ENCODE peak calls at places on chromosomes 11 and 22, in nine cellular contexts. E is bronchial epithelial cell; X is IMR-90; J is left ventricle myocardium inferior; O is CD8-positive, alpha-beta T cell; G is ovary; U is Peyer's patch; I is tibial nerve; T is transverse colon. K is an unnamed sample. For H3K36me3, the result is how much of the 10 kb centered on the place peaks cover.

GRCh38 chr11:88384004-88384677 is 46.6 kb upstream of the CTSC start:
- DNase-seq in E (peak), X (peak), J (no peak), O (no peak), G (no peak), U (no peak), I (no peak), T (no peak), K (no peak)

GRCh38 chr11:93031386-93031785 is 61.9 kb downstream of the MTNR1B start:
- DNase-seq in E (peak), X (peak), J (no peak), O (no peak), G (no peak), U (no peak), I (no peak), T (no peak), K (no peak)

GRCh38 chr22:29985912-29986311 is 94.4 kb upstream of the HORMAD2 start:
- DNase-seq in E (no peak), X (no peak), J (no peak), O (no peak), G (no peak), U (no peak), I (no peak), T (no peak), K (no peak)

GRCh38 chr11:134479206-134479955 is 67.3 kb upstream of the B3GAT1 start:
- DNase-seq in E (no peak), X (no peak), J (no peak), O (no peak), G (no peak), U (no peak), I (no peak), T (no peak), K (no peak)

GRCh38 chr11:43579171-43579918 is 101.2 kb upstream of the HSD17B12 start:
- DNase-seq in E (peak), X (peak), J (no peak), O (peak), G (no peak), U (no peak), I (no peak), T (no peak), K (no peak)

GRCh38 chr11:33157103-33158027 is 3.9 kb downstream of the CSTF3 start:
- DNase-seq in E (no peak), X (no peak), J (no peak), O (no peak), G (no peak), U (no peak), I (no peak), T (no peak), K (no peak)

GRCh38 chr11:29161216-29161615 is 855.6 kb downstream of the KCNA4 start:
- DNase-seq in E (peak), X (peak), J (no peak), O (no peak), G (no peak), U (no peak), I (no peak), T (no peak), K (no peak)

GRCh38 chr11:57308426-57309060 is 16.2 kb downstream of the TNKS1BP1 start:
- DNase-seq in E (no peak), X (no peak), J (no peak), O (no peak), G (no peak), U (no peak), I (no peak), T (no peak), K (no peak)

GRCh38 chr11:12137938-12138731 is 27.7 kb downstream of the MICAL2 start:
- DNase-seq in E (peak), X (peak), J (no peak), O (no peak), G (no peak), U (no peak), I (no peak), T (peak), K (peak)

GRCh38 chr22:36910461-36910860 is 3.0 kb upstream of the CSF2RB start:
- DNase-seq in E (no peak), X (no peak), J (no peak), O (no peak), G (no peak), U (no peak), I (no peak), T (no peak), K (no peak)

GRCh38 chr11:65625628-65626342 is 10.2 kb downstream of the PCNX3 start:
- DNase-seq in E (no peak), X (no peak), J (peak), O (peak), G (peak), U (peak), I (no peak), T (peak), K (no peak)

GRCh38 chr11:23688835-23689234 is 808.0 kb upstream of the LUZP2 start:
- DNase-seq in E (peak), X (peak), J (no peak), O (no peak), G (no peak), U (no peak), I (no peak), T (no peak), K (no peak)

GRCh38 chr22:27242111-27242436 is 559.5 kb downstream of the MN1 start:
- DNase-seq in E (no peak), X (no peak), J (no peak), O (no peak), G (peak), U (no peak), I (no peak), T (no peak), K (no peak)

GRCh38 chr11:58577441-58578135 is 1.3 kb upstream of the ZFP91 start:
- DNase-seq in E (peak), X (peak), J (peak), O (peak), G (no peak), U (peak), I (peak), T (peak), K (no peak)

GRCh38 chr11:75725552-75726320 is 8.1 kb downstream of the MOGAT2 start:
- DNase-seq in E (no peak), X (no peak), J (no peak), O (no peak), G (no peak), U (no peak), I (no peak), T (no peak), K (no peak)

GRCh38 chr22:21068681-21069276 is 23.0 kb downstream of the LRRC74B start:
- DNase-seq in E (no peak), X (no peak), J (no peak), O (no peak), G (no peak), U (no peak), I (no peak), T (no peak), K (no peak)

GRCh38 chr11:46238078-46238966 is 39.1 kb upstream of the CREB3L1 start:
- DNase-seq in E (no peak), X (peak), J (peak), O (peak), G (peak), U (peak), I (peak), T (peak), K (peak)

GRCh38 chr22:22092101-22092500 is 109.5 kb upstream of the TOP3B start:
- DNase-seq in E (no peak), X (no peak), J (no peak), O (no peak), G (no peak), U (no peak), I (no peak), T (no peak), K (no peak)

GRCh38 chr11:12182650-12183511 is 72.5 kb downstream of the MICAL2 start:
- DNase-seq in E (peak), X (peak), J (peak), O (no peak), G (peak), U (no peak), I (no peak), T (no peak), K (peak)

GRCh38 chr22:21972293-21972779 is 10.3 kb downstream of the TOP3B start:
- DNase-seq in E (peak), X (peak), J (no peak), O (peak), G (no peak), U (peak), I (no peak), T (peak), K (no peak)

GRCh38 chr22:37999640-38000272 is 15.4 kb upstream of the SOX10 start:
- DNase-seq in E (peak), X (peak), J (no peak), O (no peak), G (no peak), U (no peak), I (no peak), T (no peak), K (no peak)

GRCh38 chr11:100573911-100574513 is 113.1 kb upstream of the ARHGAP42 start:
- DNase-seq in E (no peak), X (no peak), J (no peak), O (no peak), G (no peak), U (no peak), I (no peak), T (no peak), K (no peak)

GRCh38 chr22:29385305-29385704 is 3.1 kb downstream of the AP1B1 start:
- DNase-seq in E (no peak), X (no peak), J (no peak), O (no peak), G (no peak), U (no peak), I (no peak), T (no peak), K (no peak)

GRCh38 chr11:13210424-13210823 is 67.2 kb upstream of the BMAL1 start:
- DNase-seq in E (peak), X (peak), J (peak), O (peak), G (peak), U (no peak), I (peak), T (peak), K (peak)

GRCh38 chr11:110447343-110447742 is 17.6 kb downstream of the FDX1 start:
- DNase-seq in E (no peak), X (no peak), J (no peak), O (no peak), G (no peak), U (no peak), I (no peak), T (no peak), K (no peak)

GRCh38 chr11:122097419-122098001 is 18.5 kb downstream of the BLID start:
- DNase-seq in E (peak), X (peak), J (no peak), O (no peak), G (no peak), U (no peak), I (no peak), T (no peak), K (no peak)

GRCh38 chr22:39664485-39665200 is 94.1 kb downstream of the CACNA1I start:
- DNase-seq in E (no peak), X (no peak), J (no peak), O (peak), G (no peak), U (peak), I (no peak), T (peak), K (no peak)

GRCh38 chr11:128239224-128239790 is 348.1 kb downstream of the ETS1 start:
- DNase-seq in E (no peak), X (no peak), J (no peak), O (no peak), G (no peak), U (no peak), I (no peak), T (no peak), K (no peak)

GRCh38 chr11:125262825-125263218 is 98.3 kb downstream of the PKNOX2 start:
- DNase-seq in E (no peak), X (peak), J (no peak), O (no peak), G (peak), U (no peak), I (peak), T (no peak), K (no peak)

GRCh38 chr22:33470456-33470855 is 412.3 kb upstream of the SYN3 start:
- DNase-seq in E (no peak), X (no peak), J (no peak), O (no peak), G (no peak), U (no peak), I (no peak), T (no peak), K (no peak)

DNA sequence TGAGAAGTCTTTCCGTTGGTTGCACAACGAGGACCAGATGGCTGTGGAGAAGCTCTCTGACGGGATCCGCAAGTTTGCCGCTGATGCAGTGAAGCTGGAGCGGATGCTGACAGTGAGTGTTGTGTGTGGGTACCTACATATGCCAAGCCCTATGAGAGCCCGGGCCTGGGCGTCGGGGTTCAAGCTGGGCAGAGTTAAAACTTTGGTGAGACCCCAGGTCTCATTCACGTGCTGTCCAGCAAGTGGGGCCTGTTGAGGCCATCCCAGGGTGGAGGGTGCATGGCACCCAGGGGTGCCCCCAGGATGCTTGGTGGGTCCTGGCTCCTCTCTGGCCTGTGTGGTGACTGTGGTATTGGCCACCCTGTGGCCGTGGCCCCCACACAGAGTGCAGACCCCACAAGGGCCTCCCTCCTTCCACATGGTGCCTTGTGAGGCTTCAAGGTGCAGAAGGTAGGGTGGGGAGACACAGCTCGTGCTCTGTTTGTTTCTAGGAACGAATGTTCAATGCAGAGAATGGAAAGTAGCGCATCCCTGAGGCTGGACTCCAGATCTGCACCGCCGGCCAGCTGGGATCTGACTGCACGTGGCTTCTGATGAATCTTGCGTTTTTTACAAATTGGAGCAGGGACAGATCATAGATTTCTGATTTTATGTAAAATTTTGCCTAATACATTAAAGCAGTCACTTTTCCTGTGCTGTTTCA is 12.8 kb downstream of the GATD1 start:
- DNase-seq in E (no peak), X (no peak), J (no peak), O (no peak), G (no peak), U (no peak), I (no peak), T (no peak), K (no peak)
- H3K36me3 ChIP-seq in E (under half), X (half or more), J (half or more), O (under half), G (under half), U (under half), I (under half), T (under half), K (under half)

GRCh38 chr11:17473071-17473744 is 3.4 kb downstream of the ABCC8 start:
- DNase-seq in E (peak), X (peak), J (no peak), O (no peak), G (no peak), U (no peak), I (no peak), T (no peak), K (no peak)

GRCh38 chr11:17469998-17470397 is 6.6 kb downstream of the ABCC8 start:
- DNase-seq in E (no peak), X (no peak), J (no peak), O (no peak), G (no peak), U (no peak), I (no peak), T (no peak), K (no peak)

GRCh38 chr11:17472467-17472866 is 4.2 kb downstream of the ABCC8 start:
- DNase-seq in E (no peak), X (no peak), J (no peak), O (no peak), G (no peak), U (no peak), I (no peak), T (no peak), K (no peak)

GRCh38 chr11:17468094-17468493 is 8.6 kb downstream of the ABCC8 start:
- DNase-seq in E (no peak), X (no peak), J (no peak), O (no peak), G (no peak), U (no peak), I (no peak), T (no peak), K (no peak)

GRCh38 chr11:17471501-17471900 is 5.1 kb downstream of the ABCC8 start:
- DNase-seq in E (no peak), X (no peak), J (no peak), O (no peak), G (no peak), U (no peak), I (no peak), T (no peak), K (no peak)
- TF ChIP-seq CTCF in E (no peak), X (no peak), J (no peak), O (no peak), G (no peak), U (no peak), I (no peak), T (no peak), K (no peak)

DNA sequence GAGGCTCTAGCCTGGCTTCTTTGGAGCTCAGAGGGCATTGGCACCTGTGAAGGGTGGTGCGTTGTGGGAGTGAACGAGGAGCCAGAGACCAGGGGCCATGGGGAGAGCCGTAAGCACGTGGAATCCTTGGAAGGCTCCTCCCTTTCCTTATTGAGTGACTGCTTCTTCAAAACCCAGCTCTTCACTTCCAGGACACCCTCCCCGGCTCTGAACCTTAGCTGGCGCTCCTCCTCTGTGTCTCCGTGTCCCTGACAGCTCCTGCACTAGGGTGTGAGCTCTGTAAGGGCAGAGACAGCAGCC is 26.3 kb downstream of the POLR3H start:
- DNase-seq in E (no peak), X (no peak), J (no peak), O (no peak), G (no peak), U (no peak), I (no peak), T (no peak), K (no peak)
- H3K36me3 ChIP-seq in E (under half), X (under half), J (half or more), O (under half), G (under half), U (under half), I (under half), T (under half), K (under half)

GRCh38 chr11:844693-845644 is 2.3 kb downstream of the TSPAN4 start:
- DNase-seq in E (no peak), X (peak), J (peak), O (no peak), G (peak), U (peak), I (peak), T (peak), K (peak)
- TF ChIP-seq CTCF in E (no peak), X (no peak), J (no peak), O (no peak), G (no peak), U (no peak), I (no peak), T (no peak), K (peak)

GRCh38 chr22:48780597-48781277 is 1046.9 kb downstream of the BRD1 start:
- DNase-seq in E (no peak), X (no peak), J (no peak), O (no peak), G (no peak), U (peak), I (peak), T (no peak), K (no peak)
- H3K36me3 ChIP-seq in E (under half), X (under half), J (under half), O (under half), G (under half), U (under half), I (under half), T (under half), K (under half)

K was measured in uterus.